ENCODE peak calls at places on chromosomes 13 and 19, in five cellular contexts. F is CD4-positive, alpha-beta memory T cell; J is A549; C is SJSA1; D is cardiac muscle cell. E is an unnamed sample. For H3K4me1, the result is how much of the 10 kb centered on the place peaks cover.

GRCh38 chr19:14977128-14977527 is 2.5 kb downstream of the SLC1A6 start:
- DNase-seq in D (no peak), C (no peak), J (no peak), F (no peak), E (no peak)

GRCh38 chr13:48234652-48235099 is 1.7 kb downstream of the ITM2B start:
- DNase-seq in J (no peak), F (no peak), D (no peak), C (no peak), E (no peak)

GRCh38 chr13:66513728-66514127 is 716.4 kb downstream of the PCDH9 start:
- DNase-seq in J (no peak), F (no peak), D (peak), C (no peak), E (no peak)

GRCh38 chr19:1266818-1267440 is 2.2 kb upstream of the CIRBP start:
- DNase-seq in D (peak), C (peak), F (peak), J (peak), E (peak)

GRCh38 chr19:48511800-48512503 is at the start of gene LMTK3:
- DNase-seq in F (peak), C (no peak), J (peak), D (peak), E (peak)

GRCh38 chr19:36417752-36418286 is 625 bp downstream of the ZFP82 start:
- DNase-seq in F (no peak), C (no peak), J (no peak), D (no peak), E (no peak)

GRCh38 chr19:35318679-35319448 is 10.1 kb upstream of the CD22 start:
- DNase-seq in J (peak), D (peak), F (no peak), C (peak), E (no peak)

GRCh38 chr13:78709028-78709427 is 50.1 kb upstream of the OBI1 start:
- DNase-seq in F (no peak), D (no peak), C (no peak), J (no peak), E (no peak)

GRCh38 chr13:95659500-95659899 is 15.0 kb upstream of the DZIP1 start:
- DNase-seq in D (no peak), J (no peak), F (no peak), C (no peak), E (no peak)

GRCh38 chr19:15928321-15928720 is 6.0 kb downstream of the CYP4F11 start:
- DNase-seq in D (no peak), C (no peak), J (no peak), F (no peak), E (no peak)

GRCh38 chr13:107770541-107770940 is 444.8 kb downstream of the LIG4 start:
- DNase-seq in F (no peak), C (no peak), J (no peak), D (no peak), E (no peak)

GRCh38 chr13:63396746-63397145 is 1981.1 kb upstream of the PCDH20 start:
- DNase-seq in D (no peak), C (no peak), J (no peak), F (no peak), E (no peak)

GRCh38 chr19:33273881-33274662 is 28.3 kb downstream of the CEBPA start:
- DNase-seq in C (peak), D (peak), F (no peak), J (no peak), E (peak)

GRCh38 chr19:12967907-12968306 is 1.5 kb upstream of the DAND5 start:
- DNase-seq in F (no peak), C (no peak), D (no peak), J (no peak), E (no peak)

GRCh38 chr13:113650731-113651148 is 7.3 kb downstream of the ATP4B start:
- DNase-seq in C (no peak), F (no peak), D (no peak), J (no peak), E (no peak)

GRCh38 chr19:41607668-41608067 is 19.2 kb downstream of the CEACAM4 start:
- DNase-seq in F (no peak), J (no peak), C (no peak), D (no peak), E (no peak)

GRCh38 chr13:102839462-102839861 is 6.4 kb upstream of the ERCC5 start:
- DNase-seq in D (peak), F (no peak), J (no peak), C (no peak), E (no peak)

GRCh38 chr13:90645582-90645981 is 701.9 kb upstream of the MIR17HG start:
- DNase-seq in C (no peak), D (no peak), J (no peak), F (no peak), E (no peak)

GRCh38 chr19:14542721-14543328 is 13.4 kb downstream of the TECR start:
- DNase-seq in J (no peak), C (no peak), D (peak), F (no peak), E (no peak)

GRCh38 chr19:16260160-16260793 is 62.6 kb downstream of the AP1M1 start:
- DNase-seq in F (no peak), J (no peak), C (no peak), D (no peak), E (no peak)

GRCh38 chr13:84844473-84844872 is 954.7 kb downstream of the SLITRK6 start:
- DNase-seq in C (no peak), F (no peak), J (peak), D (peak), E (no peak)

GRCh38 chr19:47005873-47006272 is 13.8 kb upstream of the NPAS1 start:
- DNase-seq in D (no peak), C (no peak), F (no peak), J (no peak), E (peak)

GRCh38 chr13:61415749-61416148 is at the start of gene PCDH20:
- DNase-seq in F (no peak), C (no peak), D (no peak), J (no peak), E (no peak)

GRCh38 chr13:31588331-31588730 is 151.0 kb upstream of the RXFP2 start:
- DNase-seq in D (no peak), C (no peak), F (no peak), J (no peak), E (no peak)

GRCh38 chr19:19338082-19338481 is 17.5 kb downstream of the MAU2 start:
- DNase-seq in J (no peak), F (no peak), C (no peak), D (no peak), E (no peak)

GRCh38 chr19:3324405-3324856 is 42.0 kb upstream of the NFIC start:
- DNase-seq in D (peak), J (no peak), C (peak), F (peak), E (peak)

GRCh38 chr13:52906122-52906903 is 57.9 kb upstream of the PCDH8 start:
- DNase-seq in D (no peak), C (no peak), F (no peak), J (no peak), E (no peak)

GRCh38 chr13:60329221-60329983 is 67.6 kb upstream of the TDRD3 start:
- DNase-seq in F (no peak), J (no peak), D (peak), C (peak), E (no peak)

GRCh38 chr13:60328073-60328472 is 68.9 kb upstream of the TDRD3 start:
- DNase-seq in C (no peak), D (no peak), J (no peak), F (no peak), E (no peak)

GRCh38 chr13:60327551-60327950 is 69.5 kb upstream of the TDRD3 start:
- DNase-seq in J (no peak), D (no peak), F (no peak), C (no peak), E (no peak)

GRCh38 chr13:60331249-60332012 is 65.6 kb upstream of the TDRD3 start:
- DNase-seq in C (no peak), J (no peak), F (no peak), D (no peak), E (no peak)

DNA sequence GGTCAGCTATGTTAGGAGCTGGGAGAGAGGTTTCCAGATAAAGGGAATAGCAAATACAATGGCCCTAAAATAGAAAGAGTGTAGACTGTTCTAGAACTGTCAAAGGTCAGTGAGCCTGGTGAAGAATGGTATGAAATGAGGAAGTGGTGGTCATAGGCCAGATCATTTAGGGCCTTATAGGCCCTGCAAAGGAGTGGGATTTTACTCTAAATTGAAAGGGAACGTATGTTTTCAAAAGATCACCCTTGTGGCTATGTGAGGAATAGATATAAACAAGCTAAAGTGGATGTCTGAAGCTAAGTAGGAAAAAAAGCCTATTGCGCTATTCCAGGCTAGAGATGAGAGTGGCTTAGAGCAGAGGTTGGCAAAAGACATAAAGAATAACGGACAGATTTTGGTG is 70.7 kb upstream of the TDRD3 start:
- DNase-seq in C (no peak), F (no peak), J (no peak), D (no peak), E (no peak)
- H3K4me3 ChIP-seq in C (no peak), F (no peak), J (no peak), D (no peak), E (no peak)

DNA sequence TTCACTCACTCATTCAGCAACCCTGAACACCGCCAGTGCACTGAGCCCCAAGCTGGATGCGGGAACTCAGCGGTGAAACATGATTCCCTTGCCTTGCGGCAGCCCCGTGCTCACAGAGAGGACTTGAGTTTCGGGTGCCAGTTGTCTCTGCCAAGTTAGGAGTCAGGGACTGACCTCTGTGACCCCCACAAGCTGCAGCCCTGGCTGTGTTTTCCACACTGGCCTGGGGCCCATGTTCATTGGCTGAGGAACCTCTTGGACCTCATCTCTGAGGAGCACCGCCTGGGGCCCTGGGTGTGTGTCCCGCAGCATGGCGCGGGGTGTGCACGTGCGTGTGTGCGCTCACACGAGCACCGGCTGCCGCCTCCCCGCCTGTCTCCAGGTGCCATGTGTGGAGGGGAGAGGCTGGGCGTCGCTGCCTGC is 31.0 kb downstream of the CAPN12 start:
- DNase-seq in J (no peak), F (no peak), D (no peak), C (no peak), E (no peak)
- H3K4me1 ChIP-seq in J (under half), F (under half), D (under half), C (under half), E (under half)

GRCh38 chr19:29530549-29531457 is 5.0 kb downstream of the VSTM2B start:
- DNase-seq in C (no peak), F (no peak), D (no peak), J (no peak), E (no peak)

GRCh38 chr19:29529646-29530548 is 4.1 kb downstream of the VSTM2B start:
- DNase-seq in F (no peak), J (no peak), D (no peak), C (no peak), E (no peak)

GRCh38 chr19:29527500-29528328 is 1.9 kb downstream of the VSTM2B start:
- DNase-seq in F (no peak), J (peak), D (no peak), C (no peak), E (no peak)

GRCh38 chr19:29528350-29528945 is 2.7 kb downstream of the VSTM2B start:
- DNase-seq in J (peak), F (peak), C (peak), D (peak), E (no peak)

DNA sequence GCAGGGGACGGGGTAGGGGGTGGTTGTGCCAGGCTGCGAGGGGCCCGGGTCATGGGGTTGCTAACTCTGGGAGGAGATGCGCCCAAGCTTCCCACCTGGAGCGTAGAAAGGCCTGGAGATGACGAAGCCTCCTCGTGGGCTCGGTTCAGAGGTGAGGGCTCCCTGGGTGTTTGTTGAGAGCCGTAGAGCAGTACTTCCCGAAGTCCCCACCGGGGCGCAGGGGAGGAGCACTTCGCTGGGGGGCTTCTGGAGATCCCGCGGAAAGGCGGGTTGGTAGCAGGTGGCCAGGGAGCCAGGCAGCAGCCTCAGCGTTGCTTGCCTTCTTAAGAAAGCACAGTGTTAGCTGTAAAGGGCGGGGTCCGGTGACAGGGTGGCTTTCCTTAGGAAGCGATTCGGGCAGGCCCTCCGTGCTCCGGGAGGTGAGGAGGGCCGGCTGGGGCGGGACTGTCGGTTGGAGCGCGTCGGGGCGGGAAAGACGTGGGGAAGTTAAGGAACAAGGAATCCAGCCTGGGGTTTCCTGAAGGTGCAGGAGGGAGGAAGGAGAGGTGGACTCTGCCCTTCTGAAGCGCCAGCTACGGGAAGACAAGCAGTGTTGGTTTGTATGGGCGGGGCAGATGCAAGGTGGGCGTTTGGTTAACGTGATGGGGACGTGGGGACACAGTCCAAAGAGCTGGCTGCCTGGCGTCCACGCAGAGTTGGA is 3.3 kb downstream of the VSTM2B start:
- DNase-seq in F (no peak), J (peak), C (no peak), D (no peak), E (no peak)
- H3K4me3 ChIP-seq in F (no peak), J (peak), C (no peak), D (peak), E (no peak)

DNA sequence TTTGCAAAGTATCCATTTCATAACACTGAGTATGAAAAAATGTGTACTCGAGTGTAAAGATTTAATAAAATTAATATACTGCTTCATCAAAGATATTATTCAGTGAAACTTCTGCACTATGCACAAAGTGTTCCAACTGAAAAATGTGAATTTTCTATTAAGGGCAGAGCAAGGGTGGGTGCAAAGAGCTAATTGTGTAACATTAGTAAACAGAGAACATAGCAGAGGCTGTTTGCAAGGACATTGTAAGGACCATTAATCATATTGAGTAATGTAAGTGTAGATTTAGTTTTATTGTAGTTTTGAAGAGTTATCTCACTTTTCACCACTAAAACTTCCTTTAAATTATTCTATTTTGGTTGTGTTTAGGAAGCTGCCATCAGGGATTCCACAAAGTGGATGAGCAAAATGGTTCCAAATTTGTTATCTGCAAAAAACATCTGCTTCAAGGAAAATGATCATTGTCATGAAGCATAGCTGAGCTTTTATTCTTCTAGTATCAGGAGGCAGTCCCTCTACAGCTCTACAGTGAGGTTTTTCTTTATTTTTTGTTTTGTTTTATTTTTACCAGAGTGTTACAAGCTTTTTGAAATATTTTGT is 1375.4 kb downstream of the SLITRK1 start:
- DNase-seq in J (no peak), C (no peak), F (no peak), D (no peak), E (no peak)
- H3K4me1 ChIP-seq in J (under half), C (under half), F (under half), D (under half), E (under half)

GRCh38 chr13:30305456-30305855 is 1.9 kb downstream of the KATNAL1 start:
- DNase-seq in J (no peak), C (no peak), D (no peak), F (no peak), E (peak)
- H3K4me3 ChIP-seq in J (no peak), C (peak), D (no peak), F (no peak), E (peak)

E was measured in CD4-positive, CD25-positive, alpha-beta regulatory T cell.